ENCODE peak calls at places on chromosomes 2 and 18, in five cellular contexts. P is HepG2, F is GM12878, T is H1, M is K562. U is an unnamed sample. For H3K4me1, the result is how much of the 10 kb centered on the place peaks cover.

GRCh38 chr2:221571391-221572179 is 519 bp downstream of the EPHA4 start:
- DNase-seq in P (no peak), F (no peak), T (no peak), M (no peak), U (peak)

GRCh38 chr2:46376586-46377286 is 79.5 kb downstream of the EPAS1 start:
- DNase-seq in P (no peak), F (no peak), T (no peak), M (no peak), U (no peak)

GRCh38 chr2:5472673-5473072 is 219.5 kb upstream of the SOX11 start:
- DNase-seq in P (no peak), F (no peak), T (no peak), M (no peak), U (no peak)

GRCh38 chr2:101697124-101697793 is at the start of gene MAP4K4:
- DNase-seq in P (peak), F (no peak), T (peak), M (peak), U (peak)

GRCh38 chr2:179646173-179646762 is 215.1 kb downstream of the ZNF385B start:
- DNase-seq in P (no peak), F (no peak), T (no peak), M (no peak), U (no peak)

GRCh38 chr2:235594041-235594440 is 100.2 kb downstream of the AGAP1 start:
- DNase-seq in P (peak), F (no peak), T (no peak), M (peak), U (peak)

GRCh38 chr18:21907451-21907850 is 166.9 kb downstream of the MIB1 start:
- DNase-seq in P (no peak), F (no peak), T (no peak), M (no peak), U (no peak)

GRCh38 chr2:120571015-120571728 is 164.5 kb upstream of the GLI2 start:
- DNase-seq in P (no peak), F (no peak), T (no peak), M (no peak), U (no peak)

GRCh38 chr2:9091819-9092218 is 88.3 kb upstream of the MBOAT2 start:
- DNase-seq in P (no peak), F (no peak), T (no peak), M (no peak), U (no peak)

GRCh38 chr2:152028182-152028862 is 70.5 kb downstream of the CACNB4 start:
- DNase-seq in P (no peak), F (no peak), T (no peak), M (no peak), U (no peak)

GRCh38 chr2:241490444-241490760 is 18.0 kb downstream of the STK25 start:
- DNase-seq in P (no peak), F (no peak), T (no peak), M (peak), U (peak)

GRCh38 chr18:62324917-62325805 is at the start of gene TNFRSF11A:
- DNase-seq in P (no peak), F (no peak), T (no peak), M (peak), U (peak)

GRCh38 chr2:238425979-238426567 is 654 bp upstream of the ASB1 start:
- DNase-seq in P (peak), F (no peak), T (no peak), M (peak), U (peak)

GRCh38 chr2:154291511-154291910 is 407.0 kb upstream of the KCNJ3 start:
- DNase-seq in P (no peak), F (no peak), T (no peak), M (no peak), U (no peak)

GRCh38 chr2:68722712-68723111 is 11.9 kb upstream of the ARHGAP25 start:
- DNase-seq in P (peak), F (no peak), T (no peak), M (peak), U (no peak)

GRCh38 chr2:208937521-208937920 is 486.3 kb upstream of the MAP2 start:
- DNase-seq in P (no peak), F (no peak), T (no peak), M (no peak), U (no peak)

GRCh38 chr2:84492571-84492970 is 23.7 kb upstream of the DNAH6 start:
- DNase-seq in P (no peak), F (no peak), T (no peak), M (no peak), U (no peak)

GRCh38 chr2:191366199-191366598 is 121.0 kb downstream of the MYO1B start:
- DNase-seq in P (no peak), F (no peak), T (no peak), M (no peak), U (no peak)

GRCh38 chr2:159612255-159612901 is 4.0 kb downstream of the BAZ2B start:
- DNase-seq in P (no peak), F (no peak), T (no peak), M (peak), U (peak)

GRCh38 chr18:36889742-36890141 is 60.8 kb downstream of the KIAA1328 start:
- DNase-seq in P (no peak), F (no peak), T (no peak), M (no peak), U (no peak)

GRCh38 chr2:44164617-44165016 is 4.1 kb upstream of the PPM1B start:
- DNase-seq in P (no peak), F (no peak), T (no peak), M (no peak), U (no peak)

GRCh38 chr2:6800553-6800952 is 65.2 kb downstream of the CMPK2 start:
- DNase-seq in P (peak), F (no peak), T (no peak), M (no peak), U (no peak)

DNA sequence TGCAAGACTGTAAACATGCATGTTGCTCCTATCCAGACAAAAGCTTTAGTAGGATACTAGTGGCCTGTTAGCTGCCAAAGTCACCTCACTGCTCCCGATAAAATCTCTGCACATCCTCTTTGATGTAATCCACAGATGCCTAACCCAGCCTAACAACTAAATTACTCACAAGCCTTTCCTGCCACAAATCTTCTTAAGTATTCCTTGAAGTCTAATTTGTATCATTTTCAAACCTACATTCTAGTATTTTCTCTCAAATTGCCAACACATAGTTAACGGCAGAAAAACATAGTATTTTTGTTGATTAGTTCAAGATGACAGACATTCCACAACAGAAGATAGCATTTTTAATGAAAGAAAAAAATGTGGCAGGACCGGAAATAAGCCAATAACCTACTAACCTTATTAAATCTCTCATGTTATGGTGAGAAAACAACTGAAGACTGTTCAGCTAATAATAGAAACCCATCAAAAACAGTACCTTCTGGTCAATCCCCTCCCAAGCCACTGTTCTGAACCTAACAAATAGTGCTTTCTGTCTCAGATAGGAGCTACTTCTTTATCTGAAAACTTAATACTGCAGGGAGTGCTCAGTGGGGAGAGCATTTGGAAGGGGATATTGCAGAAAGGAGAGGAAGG is at the start of gene MPP4:
- DNase-seq in P (no peak), F (no peak), T (no peak), M (no peak), U (peak)
- TF ChIP-seq GABPA in P (no peak), F (no peak), T (no peak), M (no peak), U (no peak)

GRCh38 chr18:55096261-55097026 is 137.2 kb upstream of the CCDC68 start:
- DNase-seq in P (peak), F (no peak), T (no peak), M (no peak), U (peak)
- H3K4me2 ChIP-seq in P (peak), F (no peak), T (no peak), M (no peak), U (peak)

GRCh38 chr2:85746313-85747004 is 7.3 kb upstream of the ATOH8 start:
- DNase-seq in P (no peak), F (no peak), T (no peak), M (no peak), U (no peak)
- H3K4me1 ChIP-seq in P (under half), F (under half), T (under half), M (under half), U (half or more)

GRCh38 chr2:63000801-63001200 is 49.8 kb upstream of the OTX1 start:
- DNase-seq in P (no peak), F (no peak), T (no peak), M (no peak), U (no peak)
- TF ChIP-seq GABPA in P (no peak), F (no peak), T (no peak), M (no peak), U (no peak)

GRCh38 chr2:172173307-172173706 is 70.6 kb upstream of the DLX2 start:
- DNase-seq in P (no peak), F (no peak), T (no peak), M (no peak), U (no peak)
- H3K4me2 ChIP-seq in P (no peak), F (no peak), T (peak), M (no peak), U (peak)

GRCh38 chr2:168633895-168634294 is 168.5 kb upstream of the NOSTRIN start:
- DNase-seq in P (no peak), F (no peak), T (no peak), M (no peak), U (no peak)
- H3K4me1 ChIP-seq in P (under half), F (under half), T (under half), M (under half), U (under half)

DNA sequence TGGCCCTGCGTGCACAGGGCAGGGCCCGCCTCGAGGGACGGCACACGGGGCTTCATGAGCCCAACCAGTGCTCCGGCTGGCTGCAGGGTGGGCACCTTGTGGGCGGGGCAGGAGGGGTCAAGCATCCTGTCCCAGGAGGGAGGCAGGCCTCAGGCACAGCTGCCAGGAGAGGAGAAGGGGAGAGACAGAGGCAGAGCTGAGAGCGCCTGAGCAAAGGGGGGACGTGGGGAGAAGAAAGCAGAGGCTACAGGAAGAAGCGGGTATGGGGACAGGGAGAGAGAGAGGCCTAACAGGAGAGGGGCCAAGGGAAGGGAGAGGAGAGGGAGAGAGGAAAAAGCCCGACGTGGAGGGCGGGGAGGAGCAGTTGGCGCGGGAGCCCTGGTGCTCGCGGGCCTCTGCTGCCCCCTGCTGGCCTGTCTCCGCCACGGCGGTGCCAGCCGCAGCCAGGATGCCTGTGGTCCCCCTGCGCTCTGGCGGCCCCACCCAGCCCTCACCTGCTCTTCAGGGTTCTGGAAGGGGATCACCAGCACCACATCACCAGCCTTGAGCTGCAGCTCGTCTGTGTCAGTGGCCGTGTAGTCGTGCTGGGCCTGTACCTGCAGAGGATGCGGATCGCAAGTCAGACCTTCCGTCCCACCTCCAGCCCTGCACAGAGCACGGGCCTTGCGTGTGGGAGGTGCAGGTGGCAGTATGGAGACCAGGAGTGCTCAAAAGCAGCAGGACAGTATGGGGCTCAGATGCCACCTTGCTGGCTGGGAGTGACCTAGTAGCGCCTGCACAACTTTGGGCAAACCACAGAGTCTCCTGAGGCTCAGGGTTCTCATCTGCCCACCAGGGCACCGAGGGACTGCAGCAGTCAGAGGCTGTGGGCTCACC is 56.8 kb downstream of the BIN1 start:
- DNase-seq in P (peak), F (no peak), T (peak), M (peak), U (peak)
- TF ChIP-seq GABPA in P (no peak), F (no peak), T (peak), M (no peak), U (no peak)

GRCh38 chr2:66867038-66867380 is 432.1 kb downstream of the MEIS1 start:
- DNase-seq in P (no peak), F (no peak), T (no peak), M (no peak), U (no peak)

GRCh38 chr2:66865161-66865560 is 430.2 kb downstream of the MEIS1 start:
- DNase-seq in P (no peak), F (no peak), T (no peak), M (no peak), U (no peak)

GRCh38 chr2:66866331-66867037 is 431.6 kb downstream of the MEIS1 start:
- DNase-seq in P (no peak), F (no peak), T (no peak), M (no peak), U (no peak)

GRCh38 chr2:66862871-66863650 is 428.1 kb downstream of the MEIS1 start:
- DNase-seq in P (no peak), F (no peak), T (no peak), M (no peak), U (no peak)
- H3K4me2 ChIP-seq in P (no peak), F (no peak), T (no peak), M (no peak), U (peak)

DNA sequence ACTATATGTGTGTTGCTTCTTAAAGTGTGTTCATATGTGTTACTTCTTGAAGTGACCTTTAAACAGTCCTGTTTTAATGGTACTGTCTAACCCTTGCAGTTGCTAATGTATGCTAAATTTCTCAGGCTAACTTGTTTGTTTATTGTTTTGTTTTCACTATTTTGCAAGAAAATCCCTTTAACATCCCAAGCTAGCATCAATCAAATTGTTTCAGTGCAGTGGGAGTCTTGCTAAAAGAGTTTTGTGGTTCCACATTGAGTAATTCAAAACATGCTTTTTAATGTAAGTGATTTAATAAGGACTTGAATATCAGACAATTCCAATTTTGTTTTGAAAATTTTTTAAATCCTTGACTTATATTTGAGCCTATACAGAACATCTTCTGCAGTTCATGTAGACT is 3.6 kb downstream of the SH3RF3 start:
- DNase-seq in P (no peak), F (no peak), T (no peak), M (no peak), U (no peak)
- H3K4me1 ChIP-seq in P (under half), F (under half), T (under half), M (under half), U (under half)